ENCODE peak calls at places on chromosomes 16 and 17, in four cellular contexts. V is right lobe of liver, M is HepG2, Z is heart left ventricle. R is an unnamed sample.

GRCh38 chr17:35788504-35788998 is 6.9 kb downstream of the MMP28 start:
- ATAC-seq in V (no peak), M (no peak), Z (peak; percentile 57), R (peak; percentile 72)

GRCh38 chr16:69567031-69567680 is 1.4 kb downstream of the NFAT5 start:
- ATAC-seq in V (peak; percentile 6), M (peak; percentile 6), Z (peak; percentile 2), R (no peak)

GRCh38 chr17:57408064-57408811 is 151.9 kb downstream of the MSI2 start:
- ATAC-seq in V (no peak), M (peak; percentile 27), Z (no peak), R (no peak)

GRCh38 chr16:53515259-53515658 is 12.2 kb upstream of the AKTIP start:
- ATAC-seq in V (peak; percentile 27), M (no peak), Z (peak; percentile 61), R (peak; percentile 37)

GRCh38 chr17:40451420-40451819 is 8.2 kb downstream of the IGFBP4 start:
- ATAC-seq in V (peak; percentile 5), M (no peak), Z (peak; percentile 73), R (peak; percentile 78)

GRCh38 chr16:12057276-12057675 is 80.7 kb downstream of the SNX29 start:
- ATAC-seq in V (no peak), M (peak; percentile 18), Z (peak; percentile 68), R (peak; percentile 79)

GRCh38 chr16:68490829-68491575 is 42.7 kb upstream of the SMPD3 start:
- ATAC-seq in V (peak; percentile 63), M (no peak), Z (no peak), R (no peak)

GRCh38 chr16:3863587-3863986 is 16.9 kb downstream of the CREBBP start:
- ATAC-seq in V (no peak), M (peak; percentile 59), Z (peak; percentile 64), R (no peak)

GRCh38 chr17:3730881-3731429 is 7.3 kb downstream of the HASPIN start:
- ATAC-seq in V (no peak), M (no peak), Z (peak; percentile 39), R (no peak)

GRCh38 chr16:22787456-22788189 is 26.3 kb upstream of the HS3ST2 start:
- ATAC-seq in V (no peak), M (no peak), Z (no peak), R (no peak)

GRCh38 chr16:68251812-68252211 is 6.6 kb downstream of the PLA2G15 start:
- ATAC-seq in V (no peak), M (no peak), Z (peak; percentile 92), R (no peak)

GRCh38 chr16:23071202-23072083 is 77.8 kb downstream of the USP31 start:
- ATAC-seq in V (no peak), M (no peak), Z (peak; percentile 90), R (peak; percentile 53)

GRCh38 chr17:72158895-72159885 is 38.4 kb downstream of the SOX9 start:
- ATAC-seq in V (no peak), M (no peak), Z (peak; percentile 57), R (peak; percentile 19)

GRCh38 chr17:68378202-68379149 is 78.8 kb downstream of the WIPI1 start:
- ATAC-seq in V (peak; percentile 81), M (peak; percentile 80), Z (peak; percentile 94), R (peak; percentile 94)
- TF ChIP-seq POLR2A in V (peak; percentile 41), M (peak; percentile 87), Z (no peak), R (peak; percentile 36)

DNA sequence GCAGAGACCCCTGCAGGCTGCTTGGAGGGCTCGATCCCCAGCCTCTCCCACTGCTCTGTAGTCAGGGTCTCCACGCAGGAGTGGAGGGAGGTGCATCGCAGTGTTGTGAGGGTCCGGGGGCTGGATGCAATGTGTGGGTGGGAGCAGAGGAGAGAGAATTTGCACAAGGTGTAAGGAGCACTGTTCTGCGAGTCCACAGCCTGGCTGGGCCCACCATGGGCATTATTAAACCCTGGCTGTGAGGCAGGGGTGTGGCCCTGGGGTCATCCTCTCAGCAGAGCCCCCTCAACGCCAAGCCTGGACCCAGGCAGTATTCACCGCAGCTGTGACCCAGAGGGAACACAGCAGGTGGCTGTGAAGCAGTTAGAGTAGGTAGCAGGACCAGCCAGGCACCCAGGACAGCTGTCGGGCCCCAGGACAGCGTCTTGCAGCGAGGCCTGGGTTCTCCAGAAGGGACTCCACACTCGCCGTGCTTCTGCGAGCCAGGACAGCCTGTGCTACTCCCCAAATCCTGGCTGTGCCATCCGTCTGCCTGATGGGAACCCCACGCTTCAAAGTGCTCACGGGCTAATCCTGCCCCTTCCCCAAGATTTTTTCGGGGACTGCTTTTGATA is 101.1 kb upstream of the GSE1 start:
- ATAC-seq in V (no peak), M (no peak), Z (no peak), R (no peak)
- H3K27me3 ChIP-seq in V (no peaks in the 10 kb centered on the region), M (no peaks in the 10 kb centered on the region), Z (no peaks in the 10 kb centered on the region), R (no peaks in the 10 kb centered on the region)

GRCh38 chr17:42665581-42666001 is 6.5 kb downstream of the TUBG2 start:
- ATAC-seq in V (no peak), M (no peak), Z (no peak), R (no peak)
- TF ChIP-seq POLR2A in V (no peak), M (no peak), Z (no peak), R (no peak)

DNA sequence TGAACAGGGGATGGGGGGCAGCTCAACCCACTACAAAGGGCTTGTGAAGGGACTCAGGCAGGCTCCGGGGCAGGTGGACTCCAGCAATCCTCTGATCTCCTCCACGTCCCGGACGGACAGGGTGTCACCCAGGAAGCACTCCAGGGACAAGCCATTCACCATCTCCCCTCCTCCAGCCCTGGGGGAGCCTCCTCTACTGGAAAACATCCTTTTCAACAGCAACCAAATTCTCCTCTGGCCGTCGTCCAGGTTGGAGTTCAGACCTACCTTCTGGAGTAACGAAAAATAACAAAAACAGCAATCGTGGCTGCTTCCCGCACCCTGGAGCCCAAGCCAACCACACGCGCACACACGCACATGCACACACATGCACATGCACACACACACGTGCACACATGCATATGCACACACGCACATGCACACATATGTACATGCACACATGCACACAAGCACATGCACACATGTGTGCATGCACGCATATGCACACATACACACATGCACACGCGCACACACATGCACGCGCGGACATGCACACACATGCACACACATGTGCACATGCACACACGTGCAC is 8.9 kb upstream of the RBFOX3 start:
- ATAC-seq in V (no peak), M (no peak), Z (no peak), R (no peak)
- H3K27me3 ChIP-seq in V (no peaks in the 10 kb centered on the region), M (peaks cover 77% of the 10 kb centered on the region), Z (peaks cover 10% of the 10 kb centered on the region), R (peaks cover 86% of the 10 kb centered on the region)

DNA sequence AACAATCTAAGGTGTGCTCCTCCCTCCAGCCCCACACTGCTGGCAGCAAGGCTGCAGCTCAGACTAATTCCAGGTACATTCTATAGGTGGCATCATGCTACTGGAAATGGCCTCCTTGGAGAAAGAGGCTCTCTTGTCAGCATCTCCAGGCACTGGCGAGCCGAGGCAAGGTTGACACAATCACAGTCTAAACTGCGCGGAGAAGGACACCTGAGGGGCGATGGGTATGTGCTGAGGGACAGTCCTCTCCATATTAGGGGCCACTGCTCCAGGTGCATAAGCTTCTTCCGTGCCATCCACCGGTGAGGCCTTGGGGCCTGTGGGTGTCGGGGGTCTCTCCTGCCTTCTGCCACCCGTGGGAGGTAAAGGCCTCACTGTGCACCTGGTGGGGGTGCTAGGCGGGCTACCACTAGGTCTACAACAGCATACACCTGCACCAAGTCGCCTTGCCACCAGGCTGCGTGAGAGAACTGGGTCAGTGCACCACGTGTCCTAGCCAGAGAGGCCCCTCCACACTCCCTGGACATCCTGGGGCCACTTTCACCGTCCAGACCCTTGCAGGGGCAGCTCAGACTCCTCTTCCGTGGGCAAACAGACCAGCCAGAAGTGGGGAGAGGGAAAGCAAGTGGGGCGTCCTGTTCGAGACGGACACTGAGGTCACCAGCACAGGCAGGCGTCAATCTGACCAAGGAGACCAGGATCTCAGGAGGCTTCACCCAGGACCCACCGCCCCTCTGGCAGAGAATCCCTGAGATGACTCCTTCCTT is 12.1 kb upstream of the CBX8 start:
- ATAC-seq in V (peak; percentile 74), M (peak; percentile 53), Z (peak; percentile 43), R (no peak)
- TF ChIP-seq POLR2A in V (no peak), M (no peak), Z (no peak), R (no peak)

DNA sequence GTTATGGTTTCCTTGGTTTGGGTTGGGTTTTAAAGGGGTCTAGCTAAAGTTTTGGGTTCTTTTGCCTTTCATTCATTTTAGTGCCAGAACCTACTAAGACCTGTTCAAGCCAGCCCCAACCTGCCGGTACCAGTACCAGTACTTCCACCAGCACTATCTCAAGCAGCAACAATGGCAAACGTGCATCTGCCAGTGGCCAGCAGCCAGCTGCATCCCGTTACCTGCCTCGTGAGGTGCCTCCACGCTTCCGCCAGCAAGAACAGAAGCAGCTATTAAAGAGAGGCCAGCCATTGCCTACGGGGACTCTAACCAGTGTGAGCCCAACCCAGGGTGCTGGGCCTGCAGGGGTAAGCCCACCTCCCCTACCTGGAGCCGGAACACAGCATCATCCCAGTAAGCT is 72.9 kb downstream of the TNRC6C start:
- ATAC-seq in V (no peak), M (no peak), Z (no peak), R (no peak)
- H3K27me3 ChIP-seq in V (no peaks in the 10 kb centered on the region), M (no peaks in the 10 kb centered on the region), Z (no peaks in the 10 kb centered on the region), R (no peaks in the 10 kb centered on the region)

R was measured in gastroesophageal sphincter.